ENCODE peak calls at places on chromosome 6, in four cellular contexts. R is uterus, J is SHP77, O is GM03348. Q is an unnamed sample.

GRCh38 chr6:12420626-12421025 is 130.5 kb downstream of the EDN1 start:
- DNase-seq in O (no peak), J (no peak), R (no peak), Q (no peak)

GRCh38 chr6:159929819-159930218 is 39.0 kb downstream of the MAS1 start:
- DNase-seq in R (no peak), O (no peak), J (peak; percentile 58), Q (peak; percentile 57)

GRCh38 chr6:165925474-165926156 is 242.0 kb downstream of the TBXT start:
- DNase-seq in J (no peak), O (no peak), R (no peak), Q (no peak)

GRCh38 chr6:45115696-45116095 is 212.4 kb upstream of the RUNX2 start:
- DNase-seq in O (peak; percentile 6), J (no peak), R (no peak), Q (no peak)

GRCh38 chr6:39495640-39496039 is 173.1 kb upstream of the KCNK16 start:
- DNase-seq in O (no peak), J (no peak), R (no peak), Q (no peak)

GRCh38 chr6:22062807-22063408 is 233.9 kb downstream of the PRL start:
- DNase-seq in R (no peak), J (no peak), O (no peak), Q (no peak)

GRCh38 chr6:75101896-75102680 is 103.8 kb downstream of the COL12A1 start:
- DNase-seq in R (no peak), O (peak; percentile 24), J (no peak), Q (no peak)

GRCh38 chr6:37289931-37290330 is 32.0 kb upstream of the TMEM217 start:
- DNase-seq in R (no peak), J (no peak), O (no peak), Q (no peak)